ENCODE peak calls at places on chromosomes 3 and 15, in eight cellular contexts. E, X, I, Y, G, T, C and P are unnamed samples.

GRCh38 chr15:93121089-93121488 is 32.1 kb upstream of the RGMA start:
- DNase-seq in C (no peak), Y (no peak), G (no peak), I (no peak), E (no peak), X (no peak), T (no peak), P (no peak)

GRCh38 chr3:148034353-148034752 is 625.2 kb downstream of the ZIC1 start:
- DNase-seq in G (no peak), E (no peak), T (no peak), Y (no peak), X (no peak), C (no peak), I (no peak), P (no peak)

GRCh38 chr15:101159096-101159935 is 92.5 kb downstream of the CHSY1 start:
- DNase-seq in C (no peak), E (no peak), T (no peak), I (no peak), G (no peak), X (no peak), Y (peak), P (no peak)

GRCh38 chr3:8914491-8914890 is 48.8 kb downstream of the RAD18 start:
- DNase-seq in Y (no peak), I (no peak), C (no peak), G (no peak), E (no peak), X (no peak), T (no peak), P (peak)

GRCh38 chr3:4698125-4698821 is 205.1 kb downstream of the ITPR1 start:
- DNase-seq in I (no peak), X (no peak), T (no peak), E (no peak), Y (no peak), C (no peak), G (no peak), P (no peak)

GRCh38 chr3:158460929-158461328 is 110.1 kb upstream of the MLF1 start:
- DNase-seq in I (no peak), C (no peak), T (no peak), X (no peak), Y (no peak), E (no peak), G (no peak), P (no peak)

GRCh38 chr15:101008158-101009139 is 89.3 kb downstream of the LRRK1 start:
- DNase-seq in T (peak), G (peak), X (peak), E (no peak), Y (peak), C (no peak), I (peak), P (peak)

GRCh38 chr3:66885326-66886000 is 112.6 kb upstream of the KBTBD8 start:
- DNase-seq in I (no peak), E (peak), X (no peak), T (peak), C (no peak), Y (no peak), G (no peak), P (peak)

GRCh38 chr15:52228928-52229327 is 37.7 kb upstream of the GNB5 start:
- DNase-seq in E (no peak), T (no peak), Y (no peak), I (no peak), C (peak), X (no peak), G (no peak), P (no peak)